ENCODE peak calls at places on chromosome 14, in six cellular contexts. One of them, this sample, is unnamed.

GRCh38 chr14:66272221-66272620 is 213.9 kb upstream of the CCDC196 start:
- DNase-seq in A549: no peak
- DNase-seq in endothelial cell of umbilical vein: no peak
- DNase-seq in GM12878: no peak
- DNase-seq in K562: no peak
- DNase-seq in HepG2: no peak
- DNase-seq in this sample: no peak

GRCh38 chr14:77491056-77491455 is 7.6 kb downstream of the ISM2 start:
- DNase-seq in A549: no peak
- DNase-seq in endothelial cell of umbilical vein: no peak
- DNase-seq in GM12878: no peak
- DNase-seq in K562: no peak
- DNase-seq in HepG2: no peak
- DNase-seq in this sample: no peak

GRCh38 chr14:102015771-102016170 is 51.4 kb downstream of the DYNC1H1 start:
- DNase-seq in A549: no peak
- DNase-seq in endothelial cell of umbilical vein: no peak
- DNase-seq in GM12878: no peak
- DNase-seq in K562: no peak
- DNase-seq in HepG2: no peak
- DNase-seq in this sample: no peak

GRCh38 chr14:100429537-100429936 is 106.4 kb downstream of the SLC25A47 start:
- DNase-seq in A549: no peak
- DNase-seq in endothelial cell of umbilical vein: no peak
- DNase-seq in GM12878: no peak
- DNase-seq in K562: no peak
- DNase-seq in HepG2: peak; percentile 88
- DNase-seq in this sample: no peak

GRCh38 chr14:56539862-56540261 is 39.7 kb upstream of the TMEM260 start:
- DNase-seq in A549: no peak
- DNase-seq in endothelial cell of umbilical vein: no peak
- DNase-seq in GM12878: no peak
- DNase-seq in K562: no peak
- DNase-seq in HepG2: peak; percentile 5
- DNase-seq in this sample: no peak

GRCh38 chr14:55730602-55731001 is 150.6 kb downstream of the KTN1 start:
- DNase-seq in A549: no peak
- DNase-seq in endothelial cell of umbilical vein: no peak
- DNase-seq in GM12878: no peak
- DNase-seq in K562: no peak
- DNase-seq in HepG2: no peak
- DNase-seq in this sample: no peak

GRCh38 chr14:100692859-100693558 is 33.7 kb upstream of the DLK1 start:
- DNase-seq in A549: peak; percentile 93
- DNase-seq in endothelial cell of umbilical vein: peak; percentile 87
- DNase-seq in GM12878: no peak
- DNase-seq in K562: no peak
- DNase-seq in HepG2: peak; percentile 65
- DNase-seq in this sample: peak; percentile 54

GRCh38 chr14:37585971-37586759 is 8.9 kb downstream of the FOXA1 start:
- DNase-seq in A549: no peak
- DNase-seq in endothelial cell of umbilical vein: no peak
- DNase-seq in GM12878: no peak
- DNase-seq in K562: no peak
- DNase-seq in HepG2: no peak
- DNase-seq in this sample: no peak

GRCh38 chr14:77099425-77100167 is 1.5 kb downstream of the CIPC start:
- DNase-seq in A549: no peak
- DNase-seq in endothelial cell of umbilical vein: peak; percentile 43
- DNase-seq in GM12878: no peak
- DNase-seq in K562: no peak
- DNase-seq in HepG2: no peak
- DNase-seq in this sample: peak; percentile 20

GRCh38 chr14:65281991-65282908 is 130.3 kb upstream of the FUT8 start:
- DNase-seq in A549: no peak
- DNase-seq in endothelial cell of umbilical vein: peak; percentile 54
- DNase-seq in GM12878: no peak
- DNase-seq in K562: no peak
- DNase-seq in HepG2: no peak
- DNase-seq in this sample: peak; percentile 21

GRCh38 chr14:91258876-91259275 is 14.4 kb upstream of the GPR68 start:
- DNase-seq in A549: no peak
- DNase-seq in endothelial cell of umbilical vein: peak; percentile 51
- DNase-seq in GM12878: no peak
- DNase-seq in K562: no peak
- DNase-seq in HepG2: no peak
- DNase-seq in this sample: no peak

GRCh38 chr14:54807428-54807827 is 95.2 kb downstream of the GCH1 start:
- DNase-seq in A549: no peak
- DNase-seq in endothelial cell of umbilical vein: no peak
- DNase-seq in GM12878: no peak
- DNase-seq in K562: no peak
- DNase-seq in HepG2: no peak
- DNase-seq in this sample: no peak

GRCh38 chr14:103057028-103057371 is 349 bp downstream of the CDC42BPB start:
- DNase-seq in A549: no peak
- DNase-seq in endothelial cell of umbilical vein: peak; percentile 32
- DNase-seq in GM12878: no peak
- DNase-seq in K562: no peak
- DNase-seq in HepG2: no peak
- DNase-seq in this sample: peak; percentile 49

GRCh38 chr14:43765474-43765873 is 741.6 kb downstream of the FSCB start:
- DNase-seq in A549: no peak
- DNase-seq in endothelial cell of umbilical vein: no peak
- DNase-seq in GM12878: no peak
- DNase-seq in K562: no peak
- DNase-seq in HepG2: no peak
- DNase-seq in this sample: no peak

GRCh38 chr14:94636744-94637412 is 24.7 kb downstream of the SERPINA3 start:
- DNase-seq in A549: no peak
- DNase-seq in endothelial cell of umbilical vein: no peak
- DNase-seq in GM12878: no peak
- DNase-seq in K562: no peak
- DNase-seq in HepG2: peak; percentile 80
- DNase-seq in this sample: peak; percentile 19

GRCh38 chr14:29236848-29237247 is 470.3 kb downstream of the FOXG1 start:
- DNase-seq in A549: no peak
- DNase-seq in endothelial cell of umbilical vein: peak; percentile 80
- DNase-seq in GM12878: no peak
- DNase-seq in K562: no peak
- DNase-seq in HepG2: no peak
- DNase-seq in this sample: no peak

GRCh38 chr14:52355016-52355430 is 40.9 kb downstream of the PTGER2 start:
- DNase-seq in A549: no peak
- DNase-seq in endothelial cell of umbilical vein: no peak
- DNase-seq in GM12878: no peak
- DNase-seq in K562: no peak
- DNase-seq in HepG2: no peak
- DNase-seq in this sample: peak; percentile 22

GRCh38 chr14:99157246-99157645 is 114.8 kb downstream of the BCL11B start:
- DNase-seq in A549: no peak
- DNase-seq in endothelial cell of umbilical vein: no peak
- DNase-seq in GM12878: no peak
- DNase-seq in K562: no peak
- DNase-seq in HepG2: no peak
- DNase-seq in this sample: no peak

GRCh38 chr14:93879362-93879983 is 47.7 kb upstream of the FAM181A start:
- DNase-seq in A549: no peak
- DNase-seq in endothelial cell of umbilical vein: no peak
- DNase-seq in GM12878: no peak
- DNase-seq in K562: no peak
- DNase-seq in HepG2: no peak
- DNase-seq in this sample: no peak

GRCh38 chr14:91414475-91415342 is 2.9 kb downstream of the CCDC88C start:
- DNase-seq in A549: no peak
- DNase-seq in endothelial cell of umbilical vein: no peak
- DNase-seq in GM12878: no peak
- DNase-seq in K562: no peak
- DNase-seq in HepG2: no peak
- DNase-seq in this sample: no peak

GRCh38 chr14:59265808-59266207 is 77.3 kb downstream of the DAAM1 start:
- DNase-seq in A549: no peak
- DNase-seq in endothelial cell of umbilical vein: no peak
- DNase-seq in GM12878: no peak
- DNase-seq in K562: no peak
- DNase-seq in HepG2: no peak
- DNase-seq in this sample: no peak

GRCh38 chr14:98949506-98950135 is 322.4 kb downstream of the BCL11B start:
- DNase-seq in A549: no peak
- DNase-seq in endothelial cell of umbilical vein: no peak
- DNase-seq in GM12878: no peak
- DNase-seq in K562: no peak
- DNase-seq in HepG2: no peak
- DNase-seq in this sample: peak; percentile 47

GRCh38 chr14:56244138-56244789 is 126.1 kb downstream of the PELI2 start:
- DNase-seq in A549: no peak
- DNase-seq in endothelial cell of umbilical vein: no peak
- DNase-seq in GM12878: no peak
- DNase-seq in K562: no peak
- DNase-seq in HepG2: no peak
- DNase-seq in this sample: peak; percentile 38

GRCh38 chr14:59868021-59868420 is 2.6 kb downstream of the RTN1 start:
- DNase-seq in A549: no peak
- DNase-seq in endothelial cell of umbilical vein: no peak
- DNase-seq in GM12878: no peak
- DNase-seq in K562: no peak
- DNase-seq in HepG2: no peak
- DNase-seq in this sample: no peak

GRCh38 chr14:68291820-68292219 is 472.2 kb downstream of the RAD51B start:
- DNase-seq in A549: no peak
- DNase-seq in endothelial cell of umbilical vein: no peak
- DNase-seq in GM12878: no peak
- DNase-seq in K562: no peak
- DNase-seq in HepG2: peak; percentile 27
- DNase-seq in this sample: no peak

GRCh38 chr14:40629144-40629543 is 977.5 kb upstream of the LRFN5 start:
- DNase-seq in A549: no peak
- DNase-seq in endothelial cell of umbilical vein: no peak
- DNase-seq in GM12878: no peak
- DNase-seq in K562: no peak
- DNase-seq in HepG2: no peak
- DNase-seq in this sample: no peak

GRCh38 chr14:25953532-25954144 is 644.2 kb downstream of the NOVA1 start:
- DNase-seq in A549: no peak
- DNase-seq in endothelial cell of umbilical vein: peak; percentile 91
- DNase-seq in GM12878: no peak
- DNase-seq in K562: no peak
- DNase-seq in HepG2: no peak
- DNase-seq in this sample: no peak

GRCh38 chr14:68947802-68948201 is 31.3 kb downstream of the ACTN1 start:
- DNase-seq in A549: no peak
- DNase-seq in endothelial cell of umbilical vein: no peak
- DNase-seq in GM12878: no peak
- DNase-seq in K562: no peak
- DNase-seq in HepG2: no peak
- DNase-seq in this sample: peak; percentile 99

GRCh38 chr14:90109858-90110257 is 48.1 kb downstream of the KCNK13 start:
- DNase-seq in A549: peak; percentile 34
- DNase-seq in endothelial cell of umbilical vein: no peak
- DNase-seq in GM12878: no peak
- DNase-seq in K562: no peak
- DNase-seq in HepG2: peak; percentile 13
- DNase-seq in this sample: peak; percentile 39

GRCh38 chr14:65832431-65833253 is 420.1 kb downstream of the FUT8 start:
- DNase-seq in A549: peak; percentile 24
- DNase-seq in endothelial cell of umbilical vein: peak; percentile 27
- DNase-seq in GM12878: no peak
- DNase-seq in K562: no peak
- DNase-seq in HepG2: peak; percentile 5
- DNase-seq in this sample: no peak

GRCh38 chr14:95419569-95419968 is 96.9 kb downstream of the SYNE3 start:
- DNase-seq in A549: no peak
- DNase-seq in endothelial cell of umbilical vein: no peak
- DNase-seq in GM12878: no peak
- DNase-seq in K562: no peak
- DNase-seq in HepG2: no peak
- DNase-seq in this sample: no peak

GRCh38 chr14:36524874-36525745 is 5.1 kb upstream of the NKX2-1 start:
- DNase-seq in A549: peak; percentile 70
- DNase-seq in endothelial cell of umbilical vein: no peak
- DNase-seq in GM12878: no peak
- DNase-seq in K562: peak; percentile 49
- DNase-seq in HepG2: peak; percentile 74
- DNase-seq in this sample: peak; percentile 13

GRCh38 chr14:104109731-104110361 is 24.3 kb downstream of the ASPG start:
- DNase-seq in A549: no peak
- DNase-seq in endothelial cell of umbilical vein: no peak
- DNase-seq in GM12878: no peak
- DNase-seq in K562: no peak
- DNase-seq in HepG2: no peak
- DNase-seq in this sample: no peak
- TF ChIP-seq CTCF in A549: no peak
- TF ChIP-seq CTCF in endothelial cell of umbilical vein: no peak
- TF ChIP-seq CTCF in GM12878: no peak
- TF ChIP-seq CTCF in K562: no peak
- TF ChIP-seq CTCF in HepG2: no peak
- TF ChIP-seq CTCF in this sample: no peak

GRCh38 chr14:32620724-32621123 is 291.6 kb downstream of the AKAP6 start:
- DNase-seq in A549: no peak
- DNase-seq in endothelial cell of umbilical vein: no peak
- DNase-seq in GM12878: no peak
- DNase-seq in K562: no peak
- DNase-seq in HepG2: no peak
- DNase-seq in this sample: no peak
- TF ChIP-seq MYC in A549: no peak
- TF ChIP-seq MYC in endothelial cell of umbilical vein: no peak
- TF ChIP-seq MYC in GM12878: no peak
- TF ChIP-seq MYC in K562: no peak
- TF ChIP-seq MYC in HepG2: no peak
- TF ChIP-seq MYC in this sample: no peak

DNA sequence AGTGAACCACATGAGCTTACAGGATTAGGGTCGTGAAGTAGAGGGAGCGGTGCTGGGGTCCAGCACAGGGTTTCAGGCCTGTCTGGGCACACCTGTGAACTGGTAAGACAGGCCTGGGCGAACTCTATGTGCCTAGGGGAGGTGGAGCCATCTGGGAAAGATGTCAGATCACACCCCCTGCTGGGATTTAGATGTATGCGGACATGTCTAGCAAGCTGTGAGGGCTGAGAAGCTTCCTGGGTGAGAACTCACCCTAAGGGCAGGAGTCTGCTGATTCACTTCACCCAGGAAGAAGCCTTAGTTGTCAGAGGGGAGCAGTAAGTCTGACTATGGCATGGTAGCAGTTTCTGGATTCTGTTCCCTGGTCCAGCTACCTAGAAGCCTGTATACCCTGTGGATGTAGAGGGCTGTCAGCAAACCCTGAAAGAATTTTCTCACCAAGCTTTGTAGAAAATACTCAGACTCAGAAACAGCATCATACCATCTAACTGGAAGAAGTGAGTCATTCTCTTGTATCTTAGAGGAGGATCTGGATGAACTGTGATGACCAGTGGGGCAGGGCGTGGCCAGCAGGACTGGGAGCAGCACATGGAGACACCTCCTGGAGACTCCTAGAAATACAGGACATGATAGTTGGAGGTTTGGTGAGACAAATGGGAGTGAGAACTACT is 11.2 kb upstream of the PYGL start:
- DNase-seq in A549: peak; percentile 90
- DNase-seq in endothelial cell of umbilical vein: peak; percentile 73
- DNase-seq in GM12878: no peak
- DNase-seq in K562: peak; percentile 77
- DNase-seq in HepG2: peak; percentile 82
- DNase-seq in this sample: peak; percentile 84
- TF ChIP-seq POLR2A in A549: no peak
- TF ChIP-seq POLR2A in endothelial cell of umbilical vein: no peak
- TF ChIP-seq POLR2A in GM12878: no peak
- TF ChIP-seq POLR2A in K562: no peak
- TF ChIP-seq POLR2A in HepG2: no peak
- TF ChIP-seq POLR2A in this sample: no peak

GRCh38 chr14:23704890-23705289 is 68.7 kb downstream of the DHRS2 start:
- DNase-seq in A549: no peak
- DNase-seq in endothelial cell of umbilical vein: no peak
- DNase-seq in GM12878: no peak
- DNase-seq in K562: no peak
- DNase-seq in HepG2: peak; percentile 44
- DNase-seq in this sample: peak; percentile 21
- TF ChIP-seq CTCF in A549: no peak
- TF ChIP-seq CTCF in endothelial cell of umbilical vein: no peak
- TF ChIP-seq CTCF in GM12878: no peak
- TF ChIP-seq CTCF in K562: no peak
- TF ChIP-seq CTCF in HepG2: no peak
- TF ChIP-seq CTCF in this sample: no peak

This sample was measured in NB4.